ENCODE peak calls at places on chromosomes 7 and 10, in seven cellular contexts. One of them, this sample, is unnamed.

GRCh38 chr7:15504376-15504775 is 57.4 kb downstream of the AGMO start:
- DNase-seq in stimulated activated CD4-positive, alpha-beta T cell treated with anti-CD3 and anti-CD28 coated beads, Interleukin-15, amount 100 ng/mL, for 48 hours: no peak
- DNase-seq in hepatic stellate cell: no peak
- DNase-seq in Panc1: no peak
- DNase-seq in GM23338: no peak
- DNase-seq in AG08395: no peak
- DNase-seq in neural crest cell: no peak
- DNase-seq in this sample: no peak

GRCh38 chr10:23826399-23826798 is 382.5 kb upstream of the KIAA1217 start:
- DNase-seq in stimulated activated CD4-positive, alpha-beta T cell treated with anti-CD3 and anti-CD28 coated beads, Interleukin-15, amount 100 ng/mL, for 48 hours: no peak
- DNase-seq in hepatic stellate cell: no peak
- DNase-seq in Panc1: no peak
- DNase-seq in GM23338: peak
- DNase-seq in AG08395: no peak
- DNase-seq in neural crest cell: peak
- DNase-seq in this sample: peak

GRCh38 chr7:66558660-66559465 is 69.8 kb upstream of the KCTD7 start:
- DNase-seq in stimulated activated CD4-positive, alpha-beta T cell treated with anti-CD3 and anti-CD28 coated beads, Interleukin-15, amount 100 ng/mL, for 48 hours: no peak
- DNase-seq in hepatic stellate cell: no peak
- DNase-seq in Panc1: no peak
- DNase-seq in GM23338: peak
- DNase-seq in AG08395: peak
- DNase-seq in neural crest cell: no peak
- DNase-seq in this sample: no peak

GRCh38 chr10:89207801-89208551 is 859 bp upstream of the CH25H start:
- DNase-seq in stimulated activated CD4-positive, alpha-beta T cell treated with anti-CD3 and anti-CD28 coated beads, Interleukin-15, amount 100 ng/mL, for 48 hours: no peak
- DNase-seq in hepatic stellate cell: peak
- DNase-seq in Panc1: peak
- DNase-seq in GM23338: peak
- DNase-seq in AG08395: peak
- DNase-seq in neural crest cell: peak
- DNase-seq in this sample: no peak

GRCh38 chr7:115005942-115006341 is 84.0 kb downstream of the MDFIC start:
- DNase-seq in stimulated activated CD4-positive, alpha-beta T cell treated with anti-CD3 and anti-CD28 coated beads, Interleukin-15, amount 100 ng/mL, for 48 hours: no peak
- DNase-seq in hepatic stellate cell: no peak
- DNase-seq in Panc1: no peak
- DNase-seq in GM23338: peak
- DNase-seq in AG08395: no peak
- DNase-seq in neural crest cell: no peak
- DNase-seq in this sample: no peak

GRCh38 chr7:66921918-66922486 is 977 bp downstream of the TMEM248 start:
- DNase-seq in stimulated activated CD4-positive, alpha-beta T cell treated with anti-CD3 and anti-CD28 coated beads, Interleukin-15, amount 100 ng/mL, for 48 hours: no peak
- DNase-seq in hepatic stellate cell: peak
- DNase-seq in Panc1: no peak
- DNase-seq in GM23338: peak
- DNase-seq in AG08395: peak
- DNase-seq in neural crest cell: no peak
- DNase-seq in this sample: peak

GRCh38 chr10:72173635-72174296 is 42.0 kb upstream of the ANAPC16 start:
- DNase-seq in stimulated activated CD4-positive, alpha-beta T cell treated with anti-CD3 and anti-CD28 coated beads, Interleukin-15, amount 100 ng/mL, for 48 hours: no peak
- DNase-seq in hepatic stellate cell: no peak
- DNase-seq in Panc1: peak
- DNase-seq in GM23338: no peak
- DNase-seq in AG08395: no peak
- DNase-seq in neural crest cell: no peak
- DNase-seq in this sample: no peak

GRCh38 chr10:61835069-61835908 is 66.2 kb upstream of the ARID5B start:
- DNase-seq in stimulated activated CD4-positive, alpha-beta T cell treated with anti-CD3 and anti-CD28 coated beads, Interleukin-15, amount 100 ng/mL, for 48 hours: no peak
- DNase-seq in hepatic stellate cell: no peak
- DNase-seq in Panc1: no peak
- DNase-seq in GM23338: peak
- DNase-seq in AG08395: peak
- DNase-seq in neural crest cell: no peak
- DNase-seq in this sample: no peak

GRCh38 chr7:45359781-45360180 is 202.2 kb downstream of the RAMP3 start:
- DNase-seq in stimulated activated CD4-positive, alpha-beta T cell treated with anti-CD3 and anti-CD28 coated beads, Interleukin-15, amount 100 ng/mL, for 48 hours: no peak
- DNase-seq in hepatic stellate cell: no peak
- DNase-seq in Panc1: no peak
- DNase-seq in GM23338: no peak
- DNase-seq in AG08395: no peak
- DNase-seq in neural crest cell: no peak
- DNase-seq in this sample: no peak

GRCh38 chr10:95646160-95646559 is 10.4 kb downstream of the ALDH18A1 start:
- DNase-seq in stimulated activated CD4-positive, alpha-beta T cell treated with anti-CD3 and anti-CD28 coated beads, Interleukin-15, amount 100 ng/mL, for 48 hours: no peak
- DNase-seq in hepatic stellate cell: no peak
- DNase-seq in Panc1: no peak
- DNase-seq in GM23338: no peak
- DNase-seq in AG08395: no peak
- DNase-seq in neural crest cell: no peak
- DNase-seq in this sample: no peak

GRCh38 chr10:35412900-35413491 is 76.7 kb downstream of the CCNY start:
- DNase-seq in stimulated activated CD4-positive, alpha-beta T cell treated with anti-CD3 and anti-CD28 coated beads, Interleukin-15, amount 100 ng/mL, for 48 hours: no peak
- DNase-seq in hepatic stellate cell: peak
- DNase-seq in Panc1: no peak
- DNase-seq in GM23338: no peak
- DNase-seq in AG08395: peak
- DNase-seq in neural crest cell: no peak
- DNase-seq in this sample: no peak

GRCh38 chr10:6382081-6382480 is 179.3 kb downstream of the PFKFB3 start:
- DNase-seq in stimulated activated CD4-positive, alpha-beta T cell treated with anti-CD3 and anti-CD28 coated beads, Interleukin-15, amount 100 ng/mL, for 48 hours: no peak
- DNase-seq in hepatic stellate cell: no peak
- DNase-seq in Panc1: no peak
- DNase-seq in GM23338: no peak
- DNase-seq in AG08395: peak
- DNase-seq in neural crest cell: no peak
- DNase-seq in this sample: no peak

GRCh38 chr7:155420116-155420515 is 37.8 kb upstream of the EN2 start:
- DNase-seq in stimulated activated CD4-positive, alpha-beta T cell treated with anti-CD3 and anti-CD28 coated beads, Interleukin-15, amount 100 ng/mL, for 48 hours: no peak
- DNase-seq in hepatic stellate cell: no peak
- DNase-seq in Panc1: no peak
- DNase-seq in GM23338: no peak
- DNase-seq in AG08395: no peak
- DNase-seq in neural crest cell: no peak
- DNase-seq in this sample: no peak

GRCh38 chr7:24865994-24866615 is 108.8 kb upstream of the GSDME start:
- DNase-seq in stimulated activated CD4-positive, alpha-beta T cell treated with anti-CD3 and anti-CD28 coated beads, Interleukin-15, amount 100 ng/mL, for 48 hours: peak
- DNase-seq in hepatic stellate cell: no peak
- DNase-seq in Panc1: no peak
- DNase-seq in GM23338: no peak
- DNase-seq in AG08395: no peak
- DNase-seq in neural crest cell: no peak
- DNase-seq in this sample: peak

GRCh38 chr7:32044739-32045138 is 25.5 kb downstream of the PDE1C start:
- DNase-seq in stimulated activated CD4-positive, alpha-beta T cell treated with anti-CD3 and anti-CD28 coated beads, Interleukin-15, amount 100 ng/mL, for 48 hours: no peak
- DNase-seq in hepatic stellate cell: no peak
- DNase-seq in Panc1: no peak
- DNase-seq in GM23338: peak
- DNase-seq in AG08395: no peak
- DNase-seq in neural crest cell: no peak
- DNase-seq in this sample: no peak

GRCh38 chr7:84372712-84373111 is 178.1 kb upstream of the SEMA3A start:
- DNase-seq in stimulated activated CD4-positive, alpha-beta T cell treated with anti-CD3 and anti-CD28 coated beads, Interleukin-15, amount 100 ng/mL, for 48 hours: no peak
- DNase-seq in hepatic stellate cell: no peak
- DNase-seq in Panc1: no peak
- DNase-seq in GM23338: no peak
- DNase-seq in AG08395: no peak
- DNase-seq in neural crest cell: no peak
- DNase-seq in this sample: no peak

GRCh38 chr10:75345738-75346137 is 55.8 kb downstream of the ZNF503 start:
- DNase-seq in stimulated activated CD4-positive, alpha-beta T cell treated with anti-CD3 and anti-CD28 coated beads, Interleukin-15, amount 100 ng/mL, for 48 hours: no peak
- DNase-seq in hepatic stellate cell: no peak
- DNase-seq in Panc1: no peak
- DNase-seq in GM23338: no peak
- DNase-seq in AG08395: no peak
- DNase-seq in neural crest cell: no peak
- DNase-seq in this sample: no peak